ENCODE peak calls at places on chromosome 11, in eight cellular contexts. G is lower leg skin; R is hypothalamus; Z is stimulated activated CD4-positive, alpha-beta T cell treated with anti-CD3 and anti-CD28 coated beads, Interleukin-2, amount 100 ng/mL, for 24 hours; U is Daoy; L is CD8-positive, alpha-beta T cell; E is HFFc6; O is activated CD4-positive, alpha-beta T cell treated with anti-CD3 and anti-CD28 coated beads, Interleukin-2, amount 50 U/mL, for 48 hours. A is an unnamed sample.

GRCh38 chr11:74844072-74844471 is 95.4 kb downstream of the RNF169 start:
- DNase-seq in O (no peak), Z (no peak), R (no peak), U (no peak), G (no peak), E (no peak), L (no peak), A (no peak)

GRCh38 chr11:8242480-8243280 is 21.0 kb downstream of the LMO1 start:
- DNase-seq in E (no peak), G (no peak), U (no peak), Z (no peak), O (no peak), R (no peak), L (no peak), A (no peak)

GRCh38 chr11:76424379-76424778 is 20.4 kb upstream of the EMSY start:
- DNase-seq in O (peak), U (no peak), R (no peak), E (no peak), L (no peak), G (no peak), Z (peak), A (peak)

GRCh38 chr11:120646206-120646605 is 134.7 kb downstream of the GRIK4 start:
- DNase-seq in O (no peak), G (no peak), E (no peak), L (no peak), U (no peak), R (no peak), Z (no peak), A (no peak)

GRCh38 chr11:13535819-13536218 is 40.0 kb upstream of the PTH start:
- DNase-seq in G (no peak), U (no peak), L (no peak), E (no peak), O (no peak), Z (no peak), R (no peak), A (no peak)

GRCh38 chr11:70662691-70663098 is 264.4 kb downstream of the CTTN start:
- DNase-seq in R (no peak), E (no peak), G (no peak), L (no peak), Z (no peak), O (no peak), U (no peak), A (no peak)

GRCh38 chr11:111440416-111441205 is 61.5 kb upstream of the POU2AF1 start:
- DNase-seq in L (no peak), O (no peak), E (no peak), U (no peak), R (no peak), Z (no peak), G (no peak), A (no peak)

GRCh38 chr11:33065445-33066178 is 26.2 kb downstream of the TCP11L1 start:
- DNase-seq in G (peak), E (peak), L (peak), R (no peak), Z (peak), O (peak), U (peak), A (peak)

GRCh38 chr11:113305440-113306336 is 8.7 kb upstream of the TTC12 start:
- DNase-seq in U (peak), Z (peak), E (peak), O (peak), L (peak), R (peak), G (peak), A (peak)

GRCh38 chr11:73095613-73096012 is 46.5 kb downstream of the FCHSD2 start:
- DNase-seq in R (no peak), G (no peak), Z (no peak), L (no peak), O (no peak), U (no peak), E (no peak), A (no peak)

GRCh38 chr11:20031155-20032001 is 128.9 kb downstream of the DBX1 start:
- DNase-seq in E (peak), L (no peak), Z (no peak), G (no peak), O (no peak), U (peak), R (no peak), A (no peak)

GRCh38 chr11:69968407-69969347 is 109.4 kb upstream of the ANO1 start:
- DNase-seq in E (no peak), U (no peak), O (no peak), L (no peak), Z (no peak), R (no peak), G (no peak), A (no peak)

GRCh38 chr11:128757235-128757711 is 63.4 kb downstream of the FLI1 start:
- DNase-seq in O (peak), U (peak), G (peak), R (no peak), E (peak), Z (peak), L (peak), A (peak)

GRCh38 chr11:13152736-13153541 is 124.7 kb upstream of the BMAL1 start:
- DNase-seq in L (no peak), G (no peak), Z (no peak), U (peak), R (no peak), E (peak), O (no peak), A (no peak)

GRCh38 chr11:94782446-94782845 is 14.3 kb downstream of the AMOTL1 start:
- DNase-seq in G (no peak), Z (no peak), E (no peak), O (no peak), R (no peak), L (no peak), U (no peak), A (no peak)

GRCh38 chr11:32034149-32034548 is 56.7 kb upstream of the RCN1 start:
- DNase-seq in U (peak), E (peak), Z (no peak), L (no peak), G (no peak), R (no peak), O (no peak), A (no peak)

GRCh38 chr11:129695543-129696308 is 119.9 kb upstream of the TMEM45B start:
- DNase-seq in G (peak), Z (peak), E (no peak), U (peak), R (no peak), L (peak), O (peak), A (peak)